ENCODE peak calls at places on chromosomes 16 and 17, in four cellular contexts. One of them, this sample, is unnamed. For H3K4me1, the result is how much of the 10 kb centered on the place peaks cover.

GRCh38 chr16:67098599-67098998 is 11.1 kb upstream of the PHAF1 start:
- DNase-seq in astrocyte: no peak
- DNase-seq in body of pancreas: no peak
- DNase-seq in ascending aorta: no peak
- DNase-seq in this sample: no peak

GRCh38 chr16:19916064-19916463 is 31.4 kb upstream of the GPRC5B start:
- DNase-seq in astrocyte: no peak
- DNase-seq in body of pancreas: no peak
- DNase-seq in ascending aorta: no peak
- DNase-seq in this sample: no peak

GRCh38 chr17:47789611-47790520 is 31.7 kb downstream of the OSBPL7 start:
- DNase-seq in astrocyte: peak
- DNase-seq in body of pancreas: peak
- DNase-seq in ascending aorta: no peak
- DNase-seq in this sample: peak

GRCh38 chr16:17448640-17449638 is 21.8 kb downstream of the XYLT1 start:
- DNase-seq in astrocyte: no peak
- DNase-seq in body of pancreas: peak
- DNase-seq in ascending aorta: no peak
- DNase-seq in this sample: peak

GRCh38 chr17:17077101-17077500 is 34.8 kb downstream of the MPRIP start:
- DNase-seq in astrocyte: no peak
- DNase-seq in body of pancreas: no peak
- DNase-seq in ascending aorta: no peak
- DNase-seq in this sample: no peak

GRCh38 chr16:4058386-4058785 is 57.9 kb downstream of the ADCY9 start:
- DNase-seq in astrocyte: no peak
- DNase-seq in body of pancreas: no peak
- DNase-seq in ascending aorta: no peak
- DNase-seq in this sample: no peak

GRCh38 chr17:76536511-76537287 is 810 bp downstream of the CYGB start:
- DNase-seq in astrocyte: no peak
- DNase-seq in body of pancreas: no peak
- DNase-seq in ascending aorta: no peak
- DNase-seq in this sample: no peak

GRCh38 chr17:39027440-39028035 is 60.3 kb upstream of the FBXO47 start:
- DNase-seq in astrocyte: no peak
- DNase-seq in body of pancreas: no peak
- DNase-seq in ascending aorta: no peak
- DNase-seq in this sample: no peak

GRCh38 chr17:78979780-78980623 is at the start of gene LGALS3BP:
- DNase-seq in astrocyte: peak
- DNase-seq in body of pancreas: peak
- DNase-seq in ascending aorta: peak
- DNase-seq in this sample: no peak

GRCh38 chr17:72393553-72393952 is 272.7 kb downstream of the SOX9 start:
- DNase-seq in astrocyte: peak
- DNase-seq in body of pancreas: no peak
- DNase-seq in ascending aorta: no peak
- DNase-seq in this sample: no peak

GRCh38 chr17:73042225-73042624 is 50.3 kb downstream of the SLC39A11 start:
- DNase-seq in astrocyte: no peak
- DNase-seq in body of pancreas: no peak
- DNase-seq in ascending aorta: no peak
- DNase-seq in this sample: no peak

GRCh38 chr17:43721537-43722268 is 36.9 kb downstream of the SOST start:
- DNase-seq in astrocyte: no peak
- DNase-seq in body of pancreas: no peak
- DNase-seq in ascending aorta: no peak
- DNase-seq in this sample: no peak

GRCh38 chr17:77106874-77107358 is 33.9 kb upstream of the SEC14L1 start:
- DNase-seq in astrocyte: no peak
- DNase-seq in body of pancreas: no peak
- DNase-seq in ascending aorta: no peak
- DNase-seq in this sample: no peak

GRCh38 chr17:75261336-75262111 is at the start of the genes GGA3 and MRPS7:
- DNase-seq in astrocyte: peak
- DNase-seq in body of pancreas: peak
- DNase-seq in ascending aorta: peak
- DNase-seq in this sample: peak

GRCh38 chr17:10120749-10121148 is 77.7 kb downstream of the GAS7 start:
- DNase-seq in astrocyte: no peak
- DNase-seq in body of pancreas: no peak
- DNase-seq in ascending aorta: no peak
- DNase-seq in this sample: no peak

GRCh38 chr17:10125761-10126553 is 72.4 kb downstream of the GAS7 start:
- DNase-seq in astrocyte: no peak
- DNase-seq in body of pancreas: no peak
- DNase-seq in ascending aorta: no peak
- DNase-seq in this sample: no peak

GRCh38 chr17:10121971-10122707 is 76.3 kb downstream of the GAS7 start:
- DNase-seq in astrocyte: no peak
- DNase-seq in body of pancreas: no peak
- DNase-seq in ascending aorta: no peak
- DNase-seq in this sample: no peak

GRCh38 chr17:10120113-10120485 is 78.3 kb downstream of the GAS7 start:
- DNase-seq in astrocyte: no peak
- DNase-seq in body of pancreas: peak
- DNase-seq in ascending aorta: no peak
- DNase-seq in this sample: no peak

GRCh38 chr17:10123093-10123492 is 75.3 kb downstream of the GAS7 start:
- DNase-seq in astrocyte: no peak
- DNase-seq in body of pancreas: no peak
- DNase-seq in ascending aorta: no peak
- DNase-seq in this sample: no peak
- H3K4me1 ChIP-seq in astrocyte: under half
- H3K4me1 ChIP-seq in body of pancreas: under half
- H3K4me1 ChIP-seq in ascending aorta: under half
- H3K4me1 ChIP-seq in this sample: under half

GRCh38 chr16:84826558-84826941 is 6.8 kb downstream of the CRISPLD2 start:
- DNase-seq in astrocyte: no peak
- DNase-seq in body of pancreas: peak
- DNase-seq in ascending aorta: no peak
- DNase-seq in this sample: no peak
- H3K27ac ChIP-seq in astrocyte: no peak
- H3K27ac ChIP-seq in body of pancreas: no peak
- H3K27ac ChIP-seq in ascending aorta: peak
- H3K27ac ChIP-seq in this sample: peak

GRCh38 chr16:27291722-27292240 is 22.0 kb upstream of the IL4R start:
- DNase-seq in astrocyte: no peak
- DNase-seq in body of pancreas: no peak
- DNase-seq in ascending aorta: peak
- DNase-seq in this sample: no peak
- H3K4me1 ChIP-seq in astrocyte: under half
- H3K4me1 ChIP-seq in body of pancreas: under half
- H3K4me1 ChIP-seq in ascending aorta: under half
- H3K4me1 ChIP-seq in this sample: under half

GRCh38 chr17:80442764-80443163 is 27.8 kb downstream of the ENDOV start:
- DNase-seq in astrocyte: no peak
- DNase-seq in body of pancreas: no peak
- DNase-seq in ascending aorta: no peak
- DNase-seq in this sample: no peak

GRCh38 chr17:80445152-80446110 is 30.5 kb downstream of the ENDOV start:
- DNase-seq in astrocyte: no peak
- DNase-seq in body of pancreas: no peak
- DNase-seq in ascending aorta: no peak
- DNase-seq in this sample: no peak

GRCh38 chr17:80442305-80442659 is 27.3 kb downstream of the ENDOV start:
- DNase-seq in astrocyte: no peak
- DNase-seq in body of pancreas: no peak
- DNase-seq in ascending aorta: no peak
- DNase-seq in this sample: no peak

GRCh38 chr17:80443498-80443897 is 28.5 kb downstream of the ENDOV start:
- DNase-seq in astrocyte: no peak
- DNase-seq in body of pancreas: no peak
- DNase-seq in ascending aorta: no peak
- DNase-seq in this sample: no peak

GRCh38 chr17:80443916-80444708 is 29.1 kb downstream of the ENDOV start:
- DNase-seq in astrocyte: no peak
- DNase-seq in body of pancreas: no peak
- DNase-seq in ascending aorta: no peak
- DNase-seq in this sample: no peak
- H3K27ac ChIP-seq in astrocyte: no peak
- H3K27ac ChIP-seq in body of pancreas: no peak
- H3K27ac ChIP-seq in ascending aorta: no peak
- H3K27ac ChIP-seq in this sample: no peak

GRCh38 chr17:82444284-82444893 is 6.2 kb downstream of the CYBC1 start:
- DNase-seq in astrocyte: no peak
- DNase-seq in body of pancreas: no peak
- DNase-seq in ascending aorta: no peak
- DNase-seq in this sample: no peak
- H3K4me1 ChIP-seq in astrocyte: under half
- H3K4me1 ChIP-seq in body of pancreas: under half
- H3K4me1 ChIP-seq in ascending aorta: under half
- H3K4me1 ChIP-seq in this sample: under half

DNA sequence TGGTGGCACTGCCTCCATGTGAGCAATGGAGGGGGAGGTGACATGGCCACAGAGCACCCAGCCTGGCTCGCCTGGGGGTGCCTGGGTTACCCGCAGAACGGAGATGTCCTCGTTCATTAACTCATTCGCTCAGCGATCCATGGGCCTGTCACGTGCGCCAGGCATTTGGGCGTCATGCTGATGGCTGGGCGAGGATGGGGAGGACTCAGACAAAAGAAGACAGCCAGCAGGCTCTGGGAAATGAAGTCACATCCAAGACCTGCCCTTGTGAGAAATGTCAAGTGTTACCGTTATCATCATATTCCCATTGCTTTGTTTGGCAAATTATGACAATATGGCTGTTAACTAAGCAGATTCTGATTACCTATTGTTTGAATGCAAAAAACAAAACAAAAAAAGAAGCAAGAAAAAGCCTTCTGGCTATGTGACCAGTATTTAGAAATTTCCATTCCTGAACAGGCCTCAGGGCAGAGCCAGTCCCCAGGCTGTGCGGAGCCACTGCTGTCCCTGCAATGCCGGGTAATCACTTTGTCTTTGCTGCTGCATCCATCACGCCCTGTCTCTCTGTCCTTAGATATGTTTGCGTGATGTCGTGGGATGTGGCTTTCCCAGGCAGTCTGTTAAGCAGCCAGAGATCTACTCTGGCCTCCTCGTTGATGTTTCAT is 57.9 kb downstream of the CMIP start:
- DNase-seq in astrocyte: no peak
- DNase-seq in body of pancreas: no peak
- DNase-seq in ascending aorta: no peak
- DNase-seq in this sample: no peak
- H3K27ac ChIP-seq in astrocyte: no peak
- H3K27ac ChIP-seq in body of pancreas: no peak
- H3K27ac ChIP-seq in ascending aorta: no peak
- H3K27ac ChIP-seq in this sample: no peak

DNA sequence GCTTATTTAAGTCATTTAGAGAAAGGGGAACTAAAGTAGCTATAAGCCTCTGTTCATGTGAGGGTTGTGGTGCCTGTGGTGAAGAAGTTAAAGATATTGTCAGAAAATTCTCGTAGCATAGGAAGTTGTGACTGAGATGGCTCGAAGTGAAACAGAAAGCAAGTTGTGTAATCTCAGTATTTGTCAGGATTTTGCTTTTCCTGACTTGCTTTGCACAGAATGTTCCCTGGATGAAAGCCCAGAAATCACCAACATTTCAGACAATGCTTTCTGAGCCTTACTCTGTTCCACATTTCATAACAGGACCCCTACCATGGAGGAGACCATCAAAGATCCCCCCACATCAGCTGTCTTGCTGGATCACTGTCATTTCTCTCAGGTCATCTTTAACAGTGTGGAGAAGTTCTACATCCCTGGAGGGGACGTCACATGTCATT is 10.6 kb downstream of the CALCOCO2 start:
- DNase-seq in astrocyte: peak
- DNase-seq in body of pancreas: peak
- DNase-seq in ascending aorta: no peak
- DNase-seq in this sample: no peak
- H3K4me1 ChIP-seq in astrocyte: under half
- H3K4me1 ChIP-seq in body of pancreas: under half
- H3K4me1 ChIP-seq in ascending aorta: half or more
- H3K4me1 ChIP-seq in this sample: under half

DNA sequence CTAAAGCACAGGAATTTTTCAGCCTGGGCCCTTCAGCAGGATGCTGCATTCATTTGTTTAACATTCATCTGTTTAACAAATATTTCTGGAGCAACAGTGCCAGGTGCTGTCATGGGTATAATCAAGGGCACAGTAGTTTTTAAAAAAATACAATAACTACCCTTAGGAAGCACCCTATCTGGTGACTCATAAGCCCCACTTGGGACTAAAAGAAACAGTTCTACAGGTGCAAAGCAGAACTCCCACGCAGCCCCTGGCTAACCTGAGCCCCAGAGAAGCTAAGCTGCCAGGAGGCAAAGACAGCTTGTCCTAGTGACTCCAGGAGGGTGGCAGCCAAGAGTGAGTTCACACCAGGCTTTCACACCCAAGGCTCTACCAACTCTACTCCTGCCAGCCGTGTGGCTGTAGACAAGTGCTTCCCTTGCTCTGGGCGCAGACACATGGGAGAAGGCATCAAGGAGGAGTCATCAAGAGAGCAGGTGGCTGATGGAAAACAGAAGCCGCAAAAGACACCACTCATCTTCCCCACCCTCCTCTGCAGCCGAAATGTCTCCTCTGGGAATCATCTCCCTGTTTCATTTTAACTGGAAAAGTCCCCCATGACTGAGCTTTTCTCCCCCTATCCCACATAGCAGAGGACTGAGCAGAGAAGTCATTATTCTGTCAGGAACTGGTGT is 14.4 kb downstream of the CUEDC1 start:
- DNase-seq in astrocyte: no peak
- DNase-seq in body of pancreas: no peak
- DNase-seq in ascending aorta: no peak
- DNase-seq in this sample: no peak
- H3K27ac ChIP-seq in astrocyte: no peak
- H3K27ac ChIP-seq in body of pancreas: peak
- H3K27ac ChIP-seq in ascending aorta: no peak
- H3K27ac ChIP-seq in this sample: no peak